ENCODE peak calls at places on chromosomes 5 and 9, in six cellular contexts. H is neural progenitor cell; C is esophagus squamous epithelium; T is neuronal stem cell; F is CD4-positive, alpha-beta memory T cell; J is effector memory CD4-positive, alpha-beta T cell. E is an unnamed sample.

GRCh38 chr5:100188339-100188738 is 346.8 kb upstream of the FAM174A start:
- DNase-seq in H (no peak), C (no peak), T (no peak), F (no peak), J (no peak), E (no peak)

GRCh38 chr9:136031741-136032638 is 63.1 kb downstream of the NACC2 start:
- DNase-seq in H (no peak), C (no peak), T (no peak), F (no peak), J (no peak), E (no peak)

GRCh38 chr9:80885894-80886293 is 803.5 kb downstream of the TLE1 start:
- DNase-seq in H (peak; percentile 15), C (no peak), T (no peak), F (no peak), J (no peak), E (no peak)

GRCh38 chr5:59569158-59569557 is 324.4 kb downstream of the PDE4D start:
- DNase-seq in H (peak; percentile 29), C (no peak), T (no peak), F (no peak), J (no peak), E (no peak)

GRCh38 chr9:114087721-114088120 is 9.6 kb upstream of the AMBP start:
- DNase-seq in H (peak; percentile 43), C (no peak), T (no peak), F (no peak), J (no peak), E (no peak)

GRCh38 chr9:14258840-14259239 is 55.1 kb downstream of the NFIB start:
- DNase-seq in H (no peak), C (no peak), T (no peak), F (no peak), J (no peak), E (no peak)

GRCh38 chr5:158409507-158409906 is 550.6 kb upstream of the CLINT1 start:
- DNase-seq in H (no peak), C (no peak), T (no peak), F (no peak), J (no peak), E (no peak)

GRCh38 chr9:18632624-18633407 is 158.9 kb downstream of the ADAMTSL1 start:
- DNase-seq in H (no peak), C (no peak), T (no peak), F (no peak), J (no peak), E (no peak)

GRCh38 chr9:74281674-74282073 is 215.5 kb upstream of the RORB start:
- DNase-seq in H (peak; percentile 20), C (no peak), T (no peak), F (no peak), J (no peak), E (no peak)

GRCh38 chr9:107016383-107016782 is 153.4 kb downstream of the ZNF462 start:
- DNase-seq in H (no peak), C (no peak), T (no peak), F (no peak), J (no peak), E (no peak)

GRCh38 chr5:28374492-28374934 is 1336.1 kb upstream of the CDH9 start:
- DNase-seq in H (no peak), C (no peak), T (no peak), F (no peak), J (no peak), E (no peak)

GRCh38 chr5:143354025-143354424 is 49.5 kb downstream of the NR3C1 start:
- DNase-seq in H (no peak), C (no peak), T (no peak), F (no peak), J (no peak), E (peak; percentile 47)
- H3K4me1 ChIP-seq in H (no peaks in the 10 kb centered on the region), C (peaks cover 13% of the 10 kb centered on the region), T (no peaks in the 10 kb centered on the region), F (peaks cover 100% of the 10 kb centered on the region), J (peaks cover 44% of the 10 kb centered on the region), E (peaks cover 26% of the 10 kb centered on the region)

GRCh38 chr5:156330141-156330870 is 3.3 kb downstream of the SGCD start:
- DNase-seq in H (no peak), C (no peak), T (no peak), F (no peak), J (no peak), E (no peak)

GRCh38 chr5:156331845-156332244 is 4.9 kb downstream of the SGCD start:
- DNase-seq in H (no peak), C (no peak), T (no peak), F (no peak), J (no peak), E (no peak)

GRCh38 chr5:156329197-156329611 is 2.2 kb downstream of the SGCD start:
- DNase-seq in H (no peak), C (no peak), T (no peak), F (no peak), J (no peak), E (no peak)

GRCh38 chr5:156328766-156329165 is 1.8 kb downstream of the SGCD start:
- DNase-seq in H (no peak), C (no peak), T (no peak), F (no peak), J (no peak), E (no peak)

DNA sequence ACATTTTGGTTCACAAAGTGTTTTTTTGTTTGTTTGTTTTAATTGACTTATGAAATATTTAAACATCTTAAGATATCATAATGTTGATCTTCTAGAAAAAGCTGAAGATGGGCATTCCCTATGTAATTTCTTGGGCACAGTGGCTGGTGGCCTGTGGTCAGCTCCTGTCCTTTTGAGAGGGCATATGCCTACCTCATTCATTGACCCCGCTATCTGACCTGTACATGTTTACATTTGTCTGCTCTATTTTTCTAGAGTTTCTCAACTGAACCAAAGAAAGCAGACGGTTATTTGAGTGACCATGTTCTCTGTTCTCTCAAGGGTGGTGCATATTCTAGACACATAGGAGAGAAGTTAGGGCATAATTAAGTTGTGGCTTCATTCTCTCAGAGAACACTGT is 5.3 kb downstream of the SGCD start:
- DNase-seq in H (no peak), C (no peak), T (no peak), F (no peak), J (no peak), E (no peak)
- H3K9me3 ChIP-seq in H (no peaks in the 10 kb centered on the region), C (no peaks in the 10 kb centered on the region), T (no peaks in the 10 kb centered on the region), F (no peaks in the 10 kb centered on the region), J (no peaks in the 10 kb centered on the region), E (no peaks in the 10 kb centered on the region)

GRCh38 chr5:145245354-145245753 is 589.8 kb downstream of the PRELID2 start:
- DNase-seq in H (peak; percentile 53), C (no peak), T (peak; percentile 40), F (no peak), J (no peak), E (no peak)

GRCh38 chr5:145244788-145245187 is 590.4 kb downstream of the PRELID2 start:
- DNase-seq in H (no peak), C (no peak), T (no peak), F (no peak), J (no peak), E (no peak)

GRCh38 chr5:145247745-145248040 is 587.4 kb downstream of the PRELID2 start:
- DNase-seq in H (no peak), C (no peak), T (no peak), F (no peak), J (no peak), E (no peak)

GRCh38 chr5:145246961-145247744 is 588.0 kb downstream of the PRELID2 start:
- DNase-seq in H (no peak), C (no peak), T (no peak), F (no peak), J (no peak), E (no peak)

DNA sequence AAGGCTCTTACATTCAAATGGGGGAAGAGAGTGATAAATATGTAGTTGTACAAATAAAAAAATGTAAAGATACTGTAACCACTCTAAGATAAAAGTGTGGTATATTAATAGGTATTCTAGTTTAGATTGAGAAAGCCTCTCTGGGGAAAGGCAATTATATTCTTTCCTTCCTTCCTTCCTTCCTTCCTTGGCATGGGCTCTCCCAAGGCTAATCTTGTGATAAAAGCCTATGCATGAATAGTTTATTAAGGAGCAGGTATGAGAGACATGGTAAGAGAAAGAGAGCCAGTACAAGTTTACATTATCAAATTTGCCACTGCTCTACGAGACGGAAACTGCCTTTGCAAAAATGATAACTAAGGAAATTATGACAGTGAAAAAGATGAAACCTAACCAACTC is 588.8 kb downstream of the PRELID2 start:
- DNase-seq in H (no peak), C (no peak), T (no peak), F (no peak), J (no peak), E (no peak)
- H3K4me1 ChIP-seq in H (peaks cover 21% of the 10 kb centered on the region), C (no peaks in the 10 kb centered on the region), T (peaks cover 5% of the 10 kb centered on the region), F (no peaks in the 10 kb centered on the region), J (no peaks in the 10 kb centered on the region), E (no peaks in the 10 kb centered on the region)

DNA sequence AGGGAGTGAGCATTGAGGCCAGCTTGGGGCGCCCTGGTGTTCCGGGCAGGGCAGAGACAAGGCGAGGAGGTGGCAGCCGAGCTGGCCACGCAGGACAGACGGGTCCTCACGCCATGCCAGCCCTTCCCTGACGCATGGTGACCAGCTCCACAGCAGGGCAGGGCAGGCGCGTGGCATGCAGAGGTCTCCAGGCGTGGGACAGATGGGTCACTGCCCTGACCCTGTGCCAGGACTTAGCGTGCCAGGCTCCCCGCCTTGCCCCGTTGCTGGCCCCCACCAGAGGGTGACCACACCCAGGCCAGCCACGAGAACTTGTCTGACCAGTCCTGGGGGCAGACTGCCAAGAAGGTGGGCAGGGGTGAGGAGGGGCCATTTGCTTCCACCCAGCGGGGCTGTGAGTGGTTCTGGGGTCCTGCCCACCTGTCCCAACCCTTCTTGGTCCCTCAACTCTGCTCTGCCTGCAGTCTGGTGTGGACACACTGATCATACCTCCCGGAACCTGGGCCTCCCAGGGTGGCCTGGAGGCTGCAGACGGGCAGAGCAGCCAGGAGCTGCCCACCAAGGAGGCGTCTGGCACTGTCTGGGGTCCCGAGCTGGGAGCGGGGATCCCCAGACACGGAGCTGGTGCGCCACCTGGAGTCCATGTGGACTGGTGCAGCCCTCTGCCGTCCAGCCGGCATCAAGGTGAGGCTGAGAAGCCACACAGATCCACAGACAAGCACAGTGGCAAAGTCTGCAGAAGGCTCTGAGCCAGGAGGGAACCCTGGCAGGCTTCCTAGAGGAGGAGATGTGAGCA is at the start of gene RNF224:
- DNase-seq in H (peak; percentile 93), C (no peak), T (peak; percentile 74), F (peak; percentile 78), J (peak; percentile 61), E (peak; percentile 87)
- H3K9me3 ChIP-seq in H (no peaks in the 10 kb centered on the region), C (no peaks in the 10 kb centered on the region), T (no peaks in the 10 kb centered on the region), F (no peaks in the 10 kb centered on the region), J (no peaks in the 10 kb centered on the region), E (no peaks in the 10 kb centered on the region)

DNA sequence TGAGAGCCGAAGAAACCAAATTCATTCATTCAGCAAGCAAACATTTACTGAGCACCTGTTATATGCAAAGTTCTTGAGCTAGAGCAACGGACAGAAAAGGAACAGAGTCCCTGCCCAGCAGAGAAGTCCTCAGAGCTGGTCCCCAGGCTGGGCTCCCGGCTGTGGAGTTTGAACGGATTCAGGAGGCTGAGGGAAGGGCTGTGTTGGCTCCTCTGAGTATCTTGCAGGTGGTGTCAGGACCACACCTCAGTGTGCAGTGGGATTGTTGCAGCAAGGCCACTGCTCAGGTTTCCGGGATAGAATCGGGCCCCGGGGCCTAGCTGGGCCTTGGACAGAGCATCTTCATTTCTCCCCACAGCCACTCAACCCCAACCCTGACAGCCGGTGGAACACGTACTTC is 5.1 kb downstream of the TBC1D13 start:
- DNase-seq in H (no peak), C (no peak), T (no peak), F (no peak), J (no peak), E (no peak)
- H3K4me1 ChIP-seq in H (peaks cover 7% of the 10 kb centered on the region), C (peaks cover 9% of the 10 kb centered on the region), T (peaks cover 2% of the 10 kb centered on the region), F (peaks cover 13% of the 10 kb centered on the region), J (peaks cover 12% of the 10 kb centered on the region), E (no peaks in the 10 kb centered on the region)

E was measured in small intestine.